ENCODE peak calls at places on chromosomes 3 and 15, in six cellular contexts. R is small intestine, K is endodermal cell, O is K562, C is neural progenitor cell, Q is left ventricle myocardium inferior. S is an unnamed sample. For H3K9me3, the result is how much of the 10 kb centered on the place peaks cover.

GRCh38 chr3:74009961-74010859 is 385.5 kb upstream of the PDZRN3 start:
- DNase-seq in Q (no peak), K (peak), C (peak), O (no peak), R (no peak), S (no peak)

GRCh38 chr15:74385442-74386132 is 18.1 kb upstream of the CYP11A1 start:
- DNase-seq in Q (no peak), C (no peak), O (no peak), K (no peak), R (no peak), S (peak)

GRCh38 chr15:79053894-79054293 is 36.7 kb downstream of the RASGRF1 start:
- DNase-seq in K (no peak), Q (no peak), C (no peak), O (no peak), R (no peak), S (no peak)

GRCh38 chr3:149424921-149425320 is 47.5 kb upstream of the TM4SF1 start:
- DNase-seq in Q (no peak), O (no peak), C (no peak), R (no peak), K (no peak), S (no peak)

GRCh38 chr15:59274126-59274970 is 67.7 kb downstream of the LDHAL6B start:
- DNase-seq in O (no peak), K (no peak), R (peak), C (no peak), Q (no peak), S (no peak)

GRCh38 chr3:123346726-123347125 is 102.2 kb downstream of the ADCY5 start:
- DNase-seq in O (no peak), C (no peak), R (peak), K (no peak), Q (peak), S (peak)

GRCh38 chr3:133944641-133945441 is 49.2 kb upstream of the RAB6B start:
- DNase-seq in R (no peak), O (no peak), C (no peak), Q (peak), K (peak), S (no peak)

GRCh38 chr3:64079369-64080160 is 56.3 kb upstream of the PSMD6 start:
- DNase-seq in K (no peak), C (no peak), Q (no peak), O (no peak), R (no peak), S (no peak)

GRCh38 chr3:85081191-85081895 is 122.6 kb downstream of the CADM2 start:
- DNase-seq in O (no peak), K (peak), Q (no peak), R (no peak), C (peak), S (no peak)

GRCh38 chr3:59709702-59710555 is 660.1 kb upstream of the CFAP20DC start:
- DNase-seq in Q (peak), C (no peak), K (no peak), O (no peak), R (no peak), S (no peak)

GRCh38 chr3:166052440-166052839 is 215.2 kb upstream of the BCHE start:
- DNase-seq in C (peak), O (no peak), R (no peak), Q (no peak), K (peak), S (no peak)

GRCh38 chr3:189588061-189588817 is 43.0 kb upstream of the TP63 start:
- DNase-seq in O (no peak), Q (no peak), K (no peak), R (no peak), C (no peak), S (no peak)

GRCh38 chr3:179336345-179336929 is 11.1 kb upstream of the MFN1 start:
- DNase-seq in K (no peak), O (no peak), R (no peak), C (no peak), Q (no peak), S (no peak)

GRCh38 chr3:11331101-11331500 is 58.9 kb downstream of the ATG7 start:
- DNase-seq in O (no peak), Q (no peak), C (no peak), R (no peak), K (no peak), S (no peak)

GRCh38 chr3:175075269-175075668 is 216.1 kb downstream of the NAALADL2 start:
- DNase-seq in O (no peak), Q (no peak), R (no peak), K (no peak), C (no peak), S (no peak)

GRCh38 chr3:4508048-4508981 is 15.2 kb downstream of the ITPR1 start:
- DNase-seq in Q (no peak), O (peak), K (peak), R (no peak), C (peak), S (no peak)

GRCh38 chr3:74267126-74267525 is 347.3 kb downstream of the CNTN3 start:
- DNase-seq in K (no peak), R (no peak), O (no peak), C (no peak), Q (no peak), S (no peak)

GRCh38 chr3:68817243-68817642 is 115.1 kb downstream of the TAFA4 start:
- DNase-seq in K (no peak), O (no peak), Q (no peak), C (no peak), R (no peak), S (no peak)

GRCh38 chr3:184814214-184814613 is 2.2 kb downstream of the VPS8 start:
- DNase-seq in C (no peak), K (no peak), R (no peak), Q (no peak), O (no peak), S (no peak)

GRCh38 chr15:27353837-27354236 is 382.9 kb downstream of the GABRG3 start:
- DNase-seq in R (no peak), C (no peak), O (no peak), Q (no peak), K (no peak), S (no peak)

GRCh38 chr3:114745322-114746240 is 401.5 kb downstream of the ZBTB20 start:
- DNase-seq in O (no peak), Q (no peak), K (no peak), R (peak), C (peak), S (no peak)

GRCh38 chr15:65177901-65178300 is 7.2 kb downstream of the CLPX start:
- DNase-seq in K (no peak), Q (no peak), C (no peak), O (no peak), R (peak), S (no peak)

GRCh38 chr15:60555814-60556213 is 76.9 kb upstream of the ICE2 start:
- DNase-seq in R (no peak), K (no peak), O (no peak), C (no peak), Q (no peak), S (no peak)

GRCh38 chr3:151926956-151927355 is 53.5 kb downstream of the SUCNR1 start:
- DNase-seq in K (no peak), C (no peak), O (no peak), R (no peak), Q (no peak), S (no peak)
- H3K4me3 ChIP-seq in K (no peak), C (no peak), O (no peak), R (no peak), Q (no peak), S (no peak)

DNA sequence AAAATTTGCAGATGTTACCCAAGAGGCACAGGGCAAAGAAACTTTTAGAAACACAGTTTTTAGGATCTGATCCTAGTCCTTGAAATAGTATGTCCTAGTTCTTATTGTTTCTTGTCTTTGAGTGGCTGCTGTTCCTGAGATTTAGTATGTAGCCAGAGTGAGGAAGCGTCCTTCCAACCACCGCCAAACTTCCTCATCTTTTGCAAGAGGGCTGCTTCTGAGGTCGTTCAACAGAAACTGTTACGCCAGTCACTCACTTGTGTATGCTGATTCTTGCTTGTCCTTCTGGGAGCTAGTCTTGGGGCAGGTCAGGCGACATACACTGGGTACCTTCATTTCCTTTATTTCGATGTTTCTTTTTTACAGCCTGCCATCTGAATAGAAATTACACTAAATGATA is 577.3 kb upstream of the ZNF717 start:
- DNase-seq in O (no peak), Q (no peak), K (no peak), C (no peak), R (no peak), S (no peak)
- H3K9me3 ChIP-seq in O (under half), Q (under half), K (under half), C (under half), R (under half), S (under half)

DNA sequence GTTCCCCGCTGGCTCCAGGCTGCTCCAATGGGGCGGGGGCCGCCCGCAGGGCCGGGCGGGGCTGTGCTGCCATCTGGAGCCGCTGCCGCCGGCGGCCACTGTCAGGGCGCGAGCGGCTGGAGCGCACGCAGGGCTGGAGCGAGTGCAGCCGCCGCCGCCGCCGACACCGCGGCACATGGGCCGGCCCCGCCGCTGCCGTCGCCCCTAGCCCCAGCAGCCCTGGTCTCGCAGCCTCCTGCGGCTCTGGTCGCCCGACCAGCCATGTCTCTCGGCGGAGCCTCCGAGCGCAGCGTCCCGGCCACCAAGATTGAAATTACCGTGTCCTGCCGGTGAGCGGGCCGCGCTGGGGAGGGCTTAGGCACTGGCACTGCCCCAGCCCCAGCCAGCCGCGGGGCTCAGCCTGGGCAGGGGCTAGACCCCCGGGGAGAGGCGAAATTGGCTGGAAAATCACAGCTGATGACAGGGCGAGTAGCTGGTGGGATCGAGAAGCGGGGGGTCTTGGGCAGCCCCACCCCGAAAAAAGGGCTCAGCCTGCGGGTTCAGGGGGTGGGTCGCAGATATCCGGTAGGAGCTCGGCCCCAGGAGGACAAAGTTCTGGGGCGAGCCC is at the start of gene CPNE9:
- DNase-seq in C (peak), Q (no peak), R (no peak), O (no peak), K (peak), S (peak)
- H3K4me3 ChIP-seq in C (peak), Q (peak), R (no peak), O (peak), K (peak), S (peak)

DNA sequence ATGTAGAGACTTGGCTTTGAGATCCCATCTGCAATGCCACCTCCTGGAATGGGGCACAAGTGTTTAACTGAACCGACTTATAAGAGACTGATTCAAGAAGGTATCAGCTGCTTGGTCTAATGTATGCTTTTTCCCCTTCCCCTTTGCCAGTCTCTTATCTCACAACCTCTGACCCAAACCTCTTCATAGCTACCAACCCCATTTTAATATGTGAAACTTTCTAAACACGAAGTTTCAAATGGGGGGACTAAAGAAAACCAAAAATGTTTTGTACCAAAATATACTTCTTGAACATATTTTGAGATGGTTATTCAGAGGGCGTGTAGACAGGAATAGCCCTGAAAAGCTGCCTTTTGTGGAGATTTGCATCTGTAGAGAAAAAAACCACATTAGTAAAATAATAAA is 73.1 kb downstream of the OXSM start:
- DNase-seq in Q (no peak), K (no peak), O (no peak), C (no peak), R (no peak), S (no peak)
- H3K9me3 ChIP-seq in Q (under half), K (under half), O (under half), C (under half), R (under half), S (under half)

GRCh38 chr3:195808741-195809290 is 2.9 kb downstream of the MUC4 start:
- DNase-seq in K (peak), R (no peak), Q (no peak), O (no peak), C (no peak), S (no peak)
- H3K4me3 ChIP-seq in K (no peak), R (no peak), Q (no peak), O (no peak), C (no peak), S (no peak)

GRCh38 chr3:157188391-157188790 is 28.4 kb upstream of the CCNL1 start:
- DNase-seq in O (no peak), C (no peak), K (no peak), R (no peak), Q (no peak), S (no peak)
- H3K9me3 ChIP-seq in O (under half), C (under half), K (half or more), R (under half), Q (half or more), S (under half)

GRCh38 chr3:78497025-78497424 is 1270.8 kb downstream of the ROBO1 start:
- DNase-seq in R (no peak), C (no peak), O (no peak), K (no peak), Q (no peak), S (no peak)
- H3K4me3 ChIP-seq in R (no peak), C (no peak), O (no peak), K (no peak), Q (no peak), S (no peak)

DNA sequence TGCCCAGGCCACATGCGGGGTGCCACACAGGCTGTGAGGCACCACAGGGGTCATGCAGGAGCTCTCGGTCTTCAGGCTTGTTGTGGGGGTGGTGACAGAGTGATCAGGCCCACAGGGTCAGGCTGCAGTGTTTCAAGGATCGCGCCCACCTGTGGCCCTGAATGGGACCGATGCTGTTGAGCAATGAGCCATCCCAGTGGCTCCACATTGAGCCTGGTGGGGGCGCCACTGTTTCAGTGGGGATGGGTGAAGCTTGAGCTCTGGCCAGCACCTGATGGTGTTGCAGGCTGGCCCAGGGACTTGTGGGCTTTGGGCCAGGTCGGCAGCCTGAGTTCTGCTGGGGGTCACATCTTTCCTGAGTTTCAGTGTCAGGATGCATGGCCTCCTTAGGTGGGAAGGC is 230.1 kb downstream of the UBE3A start:
- DNase-seq in O (no peak), C (no peak), K (peak), R (no peak), Q (no peak), S (no peak)
- H3K9me3 ChIP-seq in O (under half), C (under half), K (under half), R (under half), Q (under half), S (under half)

S was measured in WERI-Rb-1.